ENCODE peak calls at places on chromosomes 12 and 14, in five cellular contexts. R, W, M, P and A are unnamed samples.

GRCh38 chr14:54349713-54350112 is 47.1 kb upstream of the CDKN3 start:
- DNase-seq in M (no peak), P (no peak), R (no peak), W (no peak), A (no peak)

GRCh38 chr12:82474798-82475184 is 116.5 kb downstream of the METTL25 start:
- DNase-seq in W (no peak), R (no peak), P (no peak), M (no peak), A (no peak)

GRCh38 chr14:50943943-50944646 is at the start of gene PYGL:
- DNase-seq in R (peak; percentile 70), M (peak; percentile 83), W (peak; percentile 72), P (peak; percentile 54), A (peak; percentile 77)

GRCh38 chr14:64704145-64704742 is at the start of gene PLEKHG3:
- DNase-seq in W (peak; percentile 17), R (peak; percentile 86), M (peak; percentile 67), P (peak; percentile 90), A (peak; percentile 87)

GRCh38 chr12:4584281-4584680 is 22.3 kb downstream of the DYRK4 start:
- DNase-seq in W (no peak), M (no peak), R (no peak), P (no peak), A (no peak)

GRCh38 chr12:6626654-6627283 is 9.0 kb downstream of the LPAR5 start:
- DNase-seq in R (no peak), M (no peak), P (no peak), W (peak; percentile 75), A (no peak)

GRCh38 chr14:102606296-102606695 is 13.8 kb downstream of the RCOR1 start:
- DNase-seq in W (no peak), P (no peak), M (no peak), R (no peak), A (no peak)

GRCh38 chr12:6326316-6326959 is 15.4 kb downstream of the TNFRSF1A start:
- DNase-seq in R (peak; percentile 79), M (no peak), P (no peak), W (peak; percentile 67), A (peak; percentile 75)

GRCh38 chr12:113776536-113776935 is 189.6 kb downstream of the RBM19 start:
- DNase-seq in M (no peak), R (no peak), P (no peak), W (no peak), A (no peak)

GRCh38 chr14:73634333-73634833 is 10.4 kb upstream of the DNAL1 start:
- DNase-seq in P (no peak), W (no peak), R (peak; percentile 47), M (peak; percentile 43), A (peak; percentile 58)

GRCh38 chr14:102924632-102925588 is 2.4 kb downstream of the AMN start:
- DNase-seq in P (no peak), M (no peak), R (no peak), W (peak; percentile 27), A (no peak)

GRCh38 chr14:46306267-46306666 is 345.3 kb downstream of the RPL10L start:
- DNase-seq in M (no peak), W (no peak), R (no peak), P (no peak), A (no peak)

GRCh38 chr14:61146896-61147295 is 134.2 kb downstream of the TMEM30B start:
- DNase-seq in W (no peak), M (no peak), P (no peak), R (no peak), A (no peak)

GRCh38 chr12:22377731-22378496 is 43.4 kb upstream of the ST8SIA1 start:
- DNase-seq in R (no peak), M (no peak), P (no peak), W (no peak), A (no peak)

GRCh38 chr14:89589400-89590128 is 172.5 kb upstream of the FOXN3 start:
- DNase-seq in M (no peak), W (no peak), P (no peak), R (no peak), A (no peak)

GRCh38 chr12:71950819-71951218 is 12.2 kb downstream of the TPH2 start:
- DNase-seq in P (no peak), M (no peak), W (no peak), R (no peak), A (no peak)

GRCh38 chr14:59918824-59919581 is 941 bp upstream of the LRRC9 start:
- DNase-seq in M (peak; percentile 20), P (no peak), R (no peak), W (no peak), A (no peak)

GRCh38 chr12:46088040-46088439 is 97.7 kb upstream of the SCAF11 start:
- DNase-seq in P (no peak), W (no peak), R (no peak), M (no peak), A (no peak)

GRCh38 chr14:21257395-21258193 is 11.6 kb downstream of the HNRNPC start:
- DNase-seq in W (no peak), P (no peak), R (no peak), M (no peak), A (no peak)
- TF ChIP-seq POLR2A in W (peak; percentile 18), P (no peak), R (no peak), M (no peak), A (no peak)

DNA sequence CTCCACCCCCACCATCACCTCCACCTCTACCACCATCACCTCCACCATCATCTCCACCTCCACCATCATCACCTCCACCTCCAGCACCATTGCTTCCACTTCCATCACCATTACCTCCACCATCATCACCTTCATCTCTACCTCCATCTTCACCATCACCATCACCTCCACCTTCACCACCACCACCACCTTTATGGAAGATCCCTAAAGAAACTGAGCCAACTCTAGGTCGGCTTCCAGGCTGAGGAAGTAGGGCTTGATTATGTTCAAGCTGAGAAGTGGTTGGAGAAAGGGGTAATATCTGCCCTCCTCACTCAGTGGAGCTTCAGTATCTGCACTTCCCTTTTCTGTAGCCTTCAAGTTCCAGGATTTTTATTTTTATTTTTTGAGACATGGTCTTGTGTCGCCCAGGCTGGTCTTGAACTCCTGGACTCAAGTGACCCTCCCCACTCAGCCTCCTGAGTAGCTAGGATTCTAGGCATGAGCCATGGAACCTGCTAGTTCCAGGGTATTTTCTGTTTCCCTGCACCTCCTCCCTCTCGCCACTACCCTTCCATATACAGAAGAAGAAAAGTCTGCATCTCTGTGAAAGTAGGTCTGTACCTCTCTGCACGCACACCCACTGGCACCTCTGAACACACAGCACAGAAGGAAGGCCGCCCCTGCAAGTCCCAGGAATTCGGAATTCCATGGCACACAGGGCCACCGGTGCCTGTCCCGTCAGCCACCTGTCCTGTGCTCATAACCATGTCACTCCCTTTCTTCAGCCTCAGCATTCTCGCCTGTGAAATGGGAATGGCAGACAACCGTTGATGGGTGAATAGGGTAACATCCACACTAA is 5.9 kb downstream of the ZBTB42 start:
- DNase-seq in M (no peak), W (no peak), R (no peak), P (no peak), A (no peak)
- TF ChIP-seq CTCF in M (no peak), W (no peak), R (no peak), P (no peak), A (no peak)

DNA sequence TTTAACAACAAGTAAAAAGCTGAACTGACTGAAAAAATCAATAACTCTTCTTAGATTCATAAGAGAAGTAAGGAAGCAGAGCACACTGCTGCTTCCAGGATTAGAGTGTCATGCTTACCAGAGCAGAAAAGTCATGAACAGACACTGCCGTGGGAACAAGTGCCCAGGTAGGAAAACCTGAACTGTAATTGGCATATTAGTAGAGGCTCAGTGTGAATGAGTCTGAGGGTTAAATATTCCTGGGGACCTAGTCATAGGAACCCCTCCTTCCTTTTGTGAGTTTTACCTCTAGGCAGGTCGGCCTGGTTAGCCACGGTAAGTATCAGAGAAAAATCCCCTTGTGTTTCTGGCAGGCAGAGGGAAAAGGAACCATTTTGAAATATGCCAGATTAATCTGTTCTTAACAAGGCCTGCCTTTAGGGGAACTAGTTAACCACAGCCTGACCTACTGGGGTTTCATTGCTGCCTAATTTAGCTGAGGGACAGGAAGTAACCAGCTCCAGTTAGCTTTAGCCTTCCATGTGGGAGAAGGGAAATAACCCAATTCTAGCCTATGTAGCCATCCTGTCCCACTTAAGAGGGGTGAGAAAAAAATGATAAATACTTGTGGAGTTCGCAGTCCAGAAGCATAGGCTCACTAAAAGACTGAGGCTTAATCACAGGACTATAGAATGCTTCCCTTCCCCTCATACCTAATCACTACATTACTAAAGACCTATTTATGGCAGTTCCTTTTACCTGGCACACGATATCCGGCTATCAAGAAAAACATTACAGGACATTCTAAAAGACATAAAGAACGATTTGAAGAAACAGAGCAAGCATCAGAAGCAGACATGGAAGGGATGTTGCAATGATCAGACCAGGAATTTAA is 22.6 kb downstream of the COX8C start:
- DNase-seq in M (no peak), W (no peak), P (no peak), R (no peak), A (no peak)
- TF ChIP-seq POLR2A in M (no peak), W (no peak), P (no peak), R (no peak), A (no peak)

GRCh38 chr12:100864366-100864765 is 69.8 kb downstream of the ANO4 start:
- DNase-seq in P (no peak), W (no peak), R (no peak), M (no peak), A (no peak)

GRCh38 chr12:100862600-100863149 is 68.1 kb downstream of the ANO4 start:
- DNase-seq in M (no peak), P (no peak), R (no peak), W (no peak), A (no peak)

GRCh38 chr12:100867639-100868393 is 73.2 kb downstream of the ANO4 start:
- DNase-seq in R (no peak), P (no peak), W (no peak), M (no peak), A (no peak)

GRCh38 chr12:100871335-100871734 is 76.8 kb downstream of the ANO4 start:
- DNase-seq in W (no peak), R (no peak), P (no peak), M (no peak), A (no peak)

GRCh38 chr12:100868487-100868886 is 73.9 kb downstream of the ANO4 start:
- DNase-seq in P (no peak), W (no peak), M (no peak), R (no peak), A (no peak)
- TF ChIP-seq CTCF in P (no peak), W (no peak), M (no peak), R (no peak), A (no peak)

DNA sequence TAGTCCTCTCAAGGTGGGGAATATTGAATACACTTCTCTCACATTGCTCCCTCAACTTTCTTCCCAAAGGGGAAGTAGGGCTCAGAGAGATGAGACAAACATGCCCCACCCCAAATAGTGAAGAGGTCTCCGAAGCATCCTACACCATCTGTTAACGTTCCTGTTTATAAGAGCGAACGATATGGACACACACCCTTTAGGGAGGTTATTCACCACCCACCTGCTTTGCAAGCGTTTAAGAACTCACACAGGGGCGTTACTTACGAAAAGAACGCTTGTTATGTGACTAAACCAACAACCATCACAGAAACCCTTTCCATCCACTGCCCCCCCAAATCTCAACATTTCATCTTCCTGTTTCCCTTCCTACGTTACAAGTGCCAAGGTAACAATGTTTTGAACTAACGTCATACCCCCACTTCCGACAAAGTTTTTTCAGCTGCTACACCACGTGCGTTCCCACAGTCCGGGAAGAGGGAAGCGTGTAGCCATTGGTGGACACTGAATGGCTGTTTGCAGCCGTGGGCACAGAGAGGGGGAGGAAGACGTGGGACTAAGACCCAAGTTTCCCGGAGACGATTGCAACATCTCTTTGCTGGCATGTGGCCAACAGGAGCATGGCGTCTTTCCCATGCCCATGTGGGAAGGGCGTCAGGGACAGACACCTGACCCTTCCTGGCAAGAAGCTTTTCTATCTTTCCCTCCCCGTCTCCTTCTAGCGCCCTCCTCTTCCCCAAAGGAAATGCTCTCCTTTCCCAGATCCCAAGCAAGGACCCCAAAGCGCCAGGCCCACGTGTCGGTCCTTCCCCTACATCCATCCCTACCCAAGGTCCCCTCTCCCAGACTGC is 1.2 kb downstream of the YBX3 start:
- DNase-seq in P (peak; percentile 96), R (peak; percentile 91), W (peak; percentile 47), M (peak; percentile 89), A (peak; percentile 93)
- TF ChIP-seq POLR2A in P (peak; percentile 8), R (peak; percentile 47), W (peak; percentile 54), M (no peak), A (peak; percentile 49)